ENCODE peak calls at places on chromosomes 11 and 22, in five cellular contexts. W is neural progenitor cell, I is IMR-90, K is ovary, M is mucosa of descending colon. Y is an unnamed sample.

GRCh38 chr11:134037093-134037908 is 31.6 kb upstream of the JAM3 start:
- DNase-seq in I (peak; percentile 59), K (peak; percentile 90), W (peak; percentile 79), M (peak; percentile 85), Y (peak; percentile 41)

GRCh38 chr11:109747839-109748238 is 325.8 kb downstream of the C11orf87 start:
- DNase-seq in I (no peak), W (no peak), M (no peak), K (no peak), Y (no peak)

GRCh38 chr11:60964801-60965200 is 6.7 kb upstream of the CD6 start:
- DNase-seq in W (no peak), M (no peak), I (no peak), K (no peak), Y (no peak)

GRCh38 chr11:16296243-16296642 is 60.1 kb downstream of the SOX6 start:
- DNase-seq in I (no peak), M (no peak), W (no peak), K (no peak), Y (no peak)

GRCh38 chr11:7677071-7677470 is 3.8 kb upstream of the CYB5R2 start:
- DNase-seq in I (peak; percentile 41), K (no peak), M (no peak), W (no peak), Y (no peak)

GRCh38 chr11:65112551-65113360 is 1.1 kb downstream of the TM7SF2 start:
- DNase-seq in K (peak; percentile 82), W (peak; percentile 75), M (peak; percentile 84), I (peak; percentile 27), Y (peak; percentile 65)

GRCh38 chr22:49703391-49703926 is 124.2 kb downstream of the BRD1 start:
- DNase-seq in I (no peak), W (no peak), K (no peak), M (no peak), Y (no peak)

GRCh38 chr11:35765211-35765610 is 102.6 kb downstream of the TRIM44 start:
- DNase-seq in K (no peak), M (no peak), I (peak; percentile 41), W (no peak), Y (no peak)

GRCh38 chr11:134660416-134660815 is 248.4 kb upstream of the B3GAT1 start:
- DNase-seq in M (no peak), I (no peak), K (no peak), W (peak; percentile 43), Y (no peak)

GRCh38 chr11:8787372-8787771 is 104.8 kb downstream of the RPL27A start:
- DNase-seq in W (no peak), I (peak; percentile 53), K (no peak), M (no peak), Y (no peak)

GRCh38 chr11:8788616-8789015 is 106.0 kb downstream of the RPL27A start:
- DNase-seq in K (no peak), M (no peak), W (no peak), I (no peak), Y (no peak)

GRCh38 chr11:8785998-8786397 is 103.4 kb downstream of the RPL27A start:
- DNase-seq in K (no peak), W (no peak), I (no peak), M (no peak), Y (no peak)

GRCh38 chr11:8785457-8785856 is 102.9 kb downstream of the RPL27A start:
- DNase-seq in I (no peak), K (no peak), M (no peak), W (no peak), Y (no peak)

GRCh38 chr11:8786933-8787332 is 104.3 kb downstream of the RPL27A start:
- DNase-seq in M (no peak), K (no peak), I (no peak), W (no peak), Y (no peak)
- TF ChIP-seq CTCF in M (no peak), K (no peak), I (peak; percentile 30), W (no peak), Y (peak; percentile 49)

DNA sequence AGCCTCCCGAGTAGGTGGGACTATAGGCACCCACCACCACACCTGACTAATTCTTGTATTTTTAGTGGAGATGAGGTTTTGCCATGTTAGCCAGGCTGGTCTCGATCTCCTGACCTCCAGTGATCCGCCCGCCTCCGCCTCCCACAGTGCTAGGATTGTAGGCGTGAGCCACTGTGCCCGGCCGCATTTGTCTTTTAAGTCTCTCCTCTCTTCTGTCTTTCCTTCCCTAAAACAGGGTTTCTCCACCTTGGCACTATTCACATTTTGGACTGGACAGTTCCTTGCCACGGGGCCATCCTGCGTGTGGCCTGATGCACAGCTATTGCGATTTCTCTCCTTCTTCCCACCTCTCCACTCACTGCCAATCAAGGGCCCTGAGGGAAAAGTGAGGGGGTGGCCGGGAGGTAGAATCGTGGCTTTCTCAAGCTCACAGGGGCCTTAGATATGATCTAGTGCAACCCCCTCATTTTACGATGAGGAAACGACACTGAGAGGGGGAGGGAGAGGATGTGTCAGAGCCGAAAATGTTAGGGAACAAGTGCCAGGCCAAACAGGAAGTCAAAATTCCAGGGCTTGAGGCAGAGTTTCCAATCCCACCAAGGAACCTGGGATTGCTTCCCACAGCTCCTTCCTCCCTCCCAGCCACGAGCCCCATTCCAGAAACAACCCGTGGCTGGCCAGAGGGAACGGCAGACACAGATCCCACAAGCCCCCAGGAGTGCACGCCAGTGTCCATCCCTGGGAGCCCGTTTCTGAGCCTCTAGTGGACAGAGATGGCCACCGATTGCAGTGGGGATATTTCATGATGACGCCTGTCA is 21.2 kb downstream of the SCGB1A1 start:
- DNase-seq in K (peak; percentile 65), I (peak; percentile 77), W (no peak), M (no peak), Y (no peak)
- TF ChIP-seq CTCF in K (no peak), I (peak; percentile 13), W (no peak), M (no peak), Y (no peak)

GRCh38 chr22:29055192-29055830 is 6.3 kb downstream of the C22orf31 start:
- DNase-seq in I (no peak), W (peak; percentile 36), M (no peak), K (no peak), Y (no peak)
- TF ChIP-seq CTCF in I (no peak), W (no peak), M (no peak), K (no peak), Y (no peak)

DNA sequence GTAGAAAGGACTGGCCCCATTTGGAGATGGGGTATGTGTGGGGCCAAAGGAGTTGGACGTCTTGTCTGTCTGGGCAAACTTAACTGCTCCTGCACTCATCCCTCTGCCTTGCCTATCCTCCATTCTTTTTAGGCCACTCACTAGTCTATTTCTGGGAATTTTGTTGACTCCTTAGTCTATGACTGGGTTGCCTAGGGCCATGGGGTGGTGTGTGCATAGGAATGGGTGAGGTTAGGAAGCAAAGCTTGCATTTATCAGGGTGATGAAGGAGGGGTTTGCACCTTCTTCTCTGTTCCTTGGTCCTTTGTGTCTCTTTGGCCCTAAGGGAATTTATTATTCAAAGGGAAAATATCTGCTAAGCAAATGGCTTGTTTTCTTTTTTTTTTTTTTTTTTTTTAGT is 80.9 kb upstream of the OR9Q1 start:
- DNase-seq in W (no peak), I (no peak), M (no peak), K (no peak), Y (no peak)
- TF ChIP-seq CTCF in W (no peak), I (no peak), M (no peak), K (no peak), Y (no peak)

DNA sequence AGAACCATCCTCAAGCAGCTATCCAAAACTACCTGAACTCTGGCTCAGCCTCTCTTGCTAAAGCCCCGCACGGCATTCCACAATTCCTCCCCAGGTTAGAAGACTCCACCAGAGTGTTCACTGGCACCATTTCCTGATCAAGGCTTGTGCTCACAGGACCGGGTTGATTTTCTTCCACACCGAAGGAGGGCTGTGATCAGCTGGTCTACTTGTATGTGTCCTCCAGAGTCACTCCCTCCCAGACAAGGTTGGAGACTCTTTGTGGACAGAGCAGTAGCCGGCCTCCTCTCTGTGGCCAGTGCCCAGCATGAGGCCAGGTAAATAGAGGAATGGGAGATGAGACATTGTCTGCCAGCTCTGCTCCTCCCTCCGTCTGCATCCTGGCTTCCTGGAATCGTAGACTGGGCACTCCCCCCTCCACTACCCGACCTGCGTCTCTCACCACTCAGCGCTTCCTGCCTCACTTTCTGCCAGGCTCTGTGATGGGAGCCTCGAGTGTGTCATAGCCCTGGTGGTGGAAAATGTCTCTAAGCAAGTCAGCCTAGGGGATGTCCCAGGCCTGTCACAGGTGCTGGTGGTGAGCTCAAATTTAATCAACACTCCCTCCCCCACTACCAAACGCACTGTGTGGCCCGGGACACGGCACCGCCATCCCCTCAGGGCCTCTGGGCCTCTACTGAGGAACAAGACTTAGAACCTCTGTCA is 12.5 kb upstream of the TMPRSS6 start:
- DNase-seq in M (peak; percentile 74), K (no peak), W (no peak), I (peak; percentile 37), Y (no peak)
- TF ChIP-seq CTCF in M (no peak), K (no peak), W (no peak), I (no peak), Y (no peak)

Y was measured in neural crest cell.